ENCODE peak calls at places on chromosomes 16 and 17, in four cellular contexts. L is CD8-positive, alpha-beta memory T cell; P is stimulated activated CD4-positive, alpha-beta T cell treated with anti-CD3 and anti-CD28 coated beads, Interleukin-1b, Interleukin-23, amount 100 ng/mL, for 24 hours; W is astrocyte. Q is an unnamed sample.

GRCh38 chr17:50749243-50749642 is 18.1 kb downstream of the ANKRD40CL start:
- DNase-seq in W (no peak), L (no peak), P (no peak), Q (no peak)

GRCh38 chr17:2090804-2091534 is 36.1 kb downstream of the HIC1 start:
- DNase-seq in W (peak; percentile 97), L (no peak), P (no peak), Q (peak; percentile 92)

GRCh38 chr17:33651631-33652030 is 358.5 kb upstream of the ASIC2 start:
- DNase-seq in W (no peak), P (no peak), L (no peak), Q (peak; percentile 3)

GRCh38 chr16:59878479-59878878 is 1144.4 kb upstream of the GOT2 start:
- DNase-seq in L (no peak), W (peak; percentile 90), P (no peak), Q (peak; percentile 79)

GRCh38 chr16:49014300-49015188 is 267.1 kb downstream of the CBLN1 start:
- DNase-seq in L (no peak), P (no peak), W (no peak), Q (no peak)

GRCh38 chr17:14094676-14095075 is 25.4 kb downstream of the COX10 start:
- DNase-seq in P (no peak), W (no peak), L (no peak), Q (no peak)

GRCh38 chr16:68146583-68146982 is 61.4 kb downstream of the NFATC3 start:
- DNase-seq in W (peak; percentile 5), L (no peak), P (no peak), Q (peak; percentile 61)

GRCh38 chr17:17171991-17172939 is 33.9 kb downstream of the PLD6 start:
- DNase-seq in W (no peak), P (no peak), L (no peak), Q (no peak)

GRCh38 chr17:40283662-40284061 is 4.0 kb upstream of the CDC6 start:
- DNase-seq in W (peak; percentile 99), L (no peak), P (no peak), Q (peak; percentile 95)

GRCh38 chr16:10876799-10877341 is at the start of gene CIITA:
- DNase-seq in L (peak; percentile 51), W (peak; percentile 82), P (no peak), Q (peak; percentile 97)

Q was measured in M059J.